ENCODE peak calls at places on chromosomes 5 and 9, in four cellular contexts. One of them, this sample, is unnamed. For H3K9me3, the result is how much of the 10 kb centered on the place peaks cover.

GRCh38 chr9:98890256-98890655 is 53.5 kb upstream of the COL15A1 start:
- DNase-seq in heart left ventricle: no peak
- DNase-seq in cardiac muscle cell: no peak
- DNase-seq in CD4-positive, alpha-beta T cell: no peak
- DNase-seq in this sample: no peak

GRCh38 chr9:137198051-137198747 is 2.3 kb downstream of the TPRN start:
- DNase-seq in CD4-positive, alpha-beta T cell: no peak
- DNase-seq in cardiac muscle cell: no peak
- DNase-seq in heart left ventricle: no peak
- DNase-seq in this sample: peak

GRCh38 chr5:151950681-151951080 is 26.0 kb upstream of the GLRA1 start:
- DNase-seq in heart left ventricle: no peak
- DNase-seq in cardiac muscle cell: no peak
- DNase-seq in CD4-positive, alpha-beta T cell: no peak
- DNase-seq in this sample: no peak

GRCh38 chr5:3511774-3512173 is 83.9 kb upstream of the IRX1 start:
- DNase-seq in CD4-positive, alpha-beta T cell: no peak
- DNase-seq in cardiac muscle cell: no peak
- DNase-seq in heart left ventricle: no peak
- DNase-seq in this sample: no peak

GRCh38 chr5:172534229-172535169 is 80.2 kb upstream of the SH3PXD2B start:
- DNase-seq in heart left ventricle: no peak
- DNase-seq in CD4-positive, alpha-beta T cell: no peak
- DNase-seq in cardiac muscle cell: no peak
- DNase-seq in this sample: no peak

GRCh38 chr9:124132671-124133147 is 121.1 kb downstream of the LHX2 start:
- DNase-seq in CD4-positive, alpha-beta T cell: no peak
- DNase-seq in cardiac muscle cell: no peak
- DNase-seq in heart left ventricle: no peak
- DNase-seq in this sample: no peak

GRCh38 chr5:98770911-98771322 is 2.5 kb upstream of the RGMB start:
- DNase-seq in cardiac muscle cell: no peak
- DNase-seq in heart left ventricle: no peak
- DNase-seq in CD4-positive, alpha-beta T cell: no peak
- DNase-seq in this sample: no peak

GRCh38 chr5:76607353-76607871 is 15.8 kb downstream of the F2RL2 start:
- DNase-seq in CD4-positive, alpha-beta T cell: no peak
- DNase-seq in heart left ventricle: no peak
- DNase-seq in cardiac muscle cell: no peak
- DNase-seq in this sample: no peak

GRCh38 chr5:128271859-128272446 is 188.4 kb downstream of the SLC12A2 start:
- DNase-seq in cardiac muscle cell: no peak
- DNase-seq in CD4-positive, alpha-beta T cell: no peak
- DNase-seq in heart left ventricle: peak
- DNase-seq in this sample: no peak

GRCh38 chr5:162283611-162284010 is 216.0 kb downstream of the GABRG2 start:
- DNase-seq in heart left ventricle: no peak
- DNase-seq in CD4-positive, alpha-beta T cell: no peak
- DNase-seq in cardiac muscle cell: no peak
- DNase-seq in this sample: no peak

GRCh38 chr5:174645677-174646076 is 78.7 kb upstream of the MSX2 start:
- DNase-seq in heart left ventricle: no peak
- DNase-seq in CD4-positive, alpha-beta T cell: no peak
- DNase-seq in cardiac muscle cell: no peak
- DNase-seq in this sample: no peak

GRCh38 chr5:33148076-33148501 is 292.7 kb upstream of the TARS1 start:
- DNase-seq in cardiac muscle cell: no peak
- DNase-seq in heart left ventricle: peak
- DNase-seq in CD4-positive, alpha-beta T cell: no peak
- DNase-seq in this sample: no peak

GRCh38 chr5:115494570-115495289 is 49.8 kb downstream of the FEM1C start:
- DNase-seq in heart left ventricle: no peak
- DNase-seq in cardiac muscle cell: no peak
- DNase-seq in CD4-positive, alpha-beta T cell: no peak
- DNase-seq in this sample: no peak

GRCh38 chr5:39501403-39501802 is 76.6 kb upstream of the DAB2 start:
- DNase-seq in heart left ventricle: peak
- DNase-seq in CD4-positive, alpha-beta T cell: no peak
- DNase-seq in cardiac muscle cell: no peak
- DNase-seq in this sample: no peak

DNA sequence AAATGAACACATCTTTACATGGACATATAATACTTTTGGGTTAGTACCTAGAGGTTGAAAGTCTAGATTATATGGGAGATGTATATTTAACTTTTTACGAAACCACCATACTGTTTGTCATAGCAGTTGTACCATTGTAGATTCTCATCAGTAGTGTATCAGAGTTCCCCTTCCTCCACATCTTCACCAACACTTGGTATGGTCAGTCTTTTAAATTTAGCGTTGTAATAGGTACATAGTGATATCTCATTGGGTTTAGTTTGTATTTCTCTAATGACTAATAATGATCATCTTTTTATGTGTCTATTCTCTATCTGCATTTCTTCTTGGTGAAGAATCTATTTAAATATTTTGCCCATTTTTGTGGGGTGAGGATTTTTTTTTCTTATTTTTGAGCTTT is 137.5 kb downstream of the NR3C1 start:
- DNase-seq in cardiac muscle cell: no peak
- DNase-seq in heart left ventricle: no peak
- DNase-seq in CD4-positive, alpha-beta T cell: no peak
- DNase-seq in this sample: no peak
- H3K9me3 ChIP-seq in cardiac muscle cell: under half
- H3K9me3 ChIP-seq in heart left ventricle: under half
- H3K9me3 ChIP-seq in CD4-positive, alpha-beta T cell: under half
- H3K9me3 ChIP-seq in this sample: under half

GRCh38 chr5:10140195-10140973 is 109.3 kb downstream of the ATPSCKMT start:
- DNase-seq in CD4-positive, alpha-beta T cell: no peak
- DNase-seq in heart left ventricle: no peak
- DNase-seq in cardiac muscle cell: no peak
- DNase-seq in this sample: no peak

GRCh38 chr5:10151656-10152055 is 98.0 kb downstream of the ATPSCKMT start:
- DNase-seq in heart left ventricle: no peak
- DNase-seq in CD4-positive, alpha-beta T cell: no peak
- DNase-seq in cardiac muscle cell: no peak
- DNase-seq in this sample: no peak

GRCh38 chr5:10149911-10150310 is 99.8 kb downstream of the ATPSCKMT start:
- DNase-seq in heart left ventricle: no peak
- DNase-seq in CD4-positive, alpha-beta T cell: no peak
- DNase-seq in cardiac muscle cell: no peak
- DNase-seq in this sample: no peak

GRCh38 chr5:10144040-10144439 is 105.6 kb downstream of the ATPSCKMT start:
- DNase-seq in cardiac muscle cell: no peak
- DNase-seq in CD4-positive, alpha-beta T cell: no peak
- DNase-seq in heart left ventricle: no peak
- DNase-seq in this sample: no peak

DNA sequence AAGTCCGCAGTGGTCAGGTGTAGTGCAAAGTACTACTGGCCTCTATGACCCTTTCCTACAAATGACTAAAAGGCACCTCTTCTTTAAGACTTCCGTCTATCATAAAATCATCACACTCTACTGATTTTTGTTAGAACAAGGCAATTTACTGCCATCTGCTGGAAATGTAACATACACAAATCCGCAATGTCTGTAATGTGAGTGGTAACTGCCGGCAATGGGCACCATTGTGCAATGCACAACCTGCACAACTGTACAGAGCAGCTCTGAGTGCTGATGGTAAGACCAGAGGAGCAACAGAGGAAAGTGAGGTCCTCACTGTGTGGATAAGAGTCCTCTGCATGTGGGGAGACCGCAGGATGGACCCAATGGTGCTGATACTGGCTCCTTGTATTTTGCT is 103.8 kb downstream of the ATPSCKMT start:
- DNase-seq in heart left ventricle: no peak
- DNase-seq in CD4-positive, alpha-beta T cell: no peak
- DNase-seq in cardiac muscle cell: no peak
- DNase-seq in this sample: no peak
- TF ChIP-seq CTCF in heart left ventricle: no peak
- TF ChIP-seq CTCF in CD4-positive, alpha-beta T cell: no peak
- TF ChIP-seq CTCF in cardiac muscle cell: peak
- TF ChIP-seq CTCF in this sample: no peak

DNA sequence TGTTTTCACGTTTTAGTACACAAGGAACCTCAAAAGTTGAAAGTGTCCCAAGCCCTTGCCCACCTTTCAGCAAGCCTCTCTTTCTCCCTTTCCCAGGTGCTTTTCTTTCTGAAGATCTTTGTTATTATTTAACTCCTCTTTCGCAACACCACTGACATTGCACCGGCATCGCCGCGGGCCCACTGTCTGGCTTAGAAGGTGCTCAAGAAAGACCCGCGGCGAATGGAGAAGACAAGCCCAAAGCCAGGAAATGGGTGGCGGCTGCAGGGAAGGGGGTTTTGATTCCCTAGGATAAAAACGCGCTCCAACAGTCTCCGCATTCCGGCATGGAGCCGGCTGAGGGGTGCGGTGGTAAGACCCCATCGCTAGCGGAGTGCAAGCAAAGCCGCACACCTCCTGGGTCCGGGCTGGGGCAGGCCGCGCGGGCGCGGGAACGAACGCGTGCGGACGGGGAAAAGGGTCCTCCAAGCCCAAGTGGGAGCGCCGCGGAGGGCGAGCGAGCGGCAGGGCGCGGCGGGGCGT is 403 bp upstream of the AFAP1L1 start:
- DNase-seq in CD4-positive, alpha-beta T cell: no peak
- DNase-seq in cardiac muscle cell: no peak
- DNase-seq in heart left ventricle: no peak
- DNase-seq in this sample: no peak
- H3K27ac ChIP-seq in CD4-positive, alpha-beta T cell: no peak
- H3K27ac ChIP-seq in cardiac muscle cell: no peak
- H3K27ac ChIP-seq in heart left ventricle: peak
- H3K27ac ChIP-seq in this sample: no peak

GRCh38 chr5:179273074-179273435 is 72.2 kb downstream of the ADAMTS2 start:
- DNase-seq in heart left ventricle: no peak
- DNase-seq in cardiac muscle cell: no peak
- DNase-seq in CD4-positive, alpha-beta T cell: no peak
- DNase-seq in this sample: no peak
- H3K9me3 ChIP-seq in heart left ventricle: under half
- H3K9me3 ChIP-seq in cardiac muscle cell: under half
- H3K9me3 ChIP-seq in CD4-positive, alpha-beta T cell: under half
- H3K9me3 ChIP-seq in this sample: under half

GRCh38 chr9:34047864-34048729 is 590 bp downstream of the UBAP2 start:
- DNase-seq in cardiac muscle cell: peak
- DNase-seq in heart left ventricle: peak
- DNase-seq in CD4-positive, alpha-beta T cell: peak
- DNase-seq in this sample: no peak

GRCh38 chr9:34045903-34046302 is 2.8 kb downstream of the UBAP2 start:
- DNase-seq in heart left ventricle: no peak
- DNase-seq in cardiac muscle cell: no peak
- DNase-seq in CD4-positive, alpha-beta T cell: no peak
- DNase-seq in this sample: no peak

GRCh38 chr9:34049630-34050384 is 1.1 kb upstream of the UBAP2 start:
- DNase-seq in cardiac muscle cell: peak
- DNase-seq in CD4-positive, alpha-beta T cell: no peak
- DNase-seq in heart left ventricle: no peak
- DNase-seq in this sample: no peak

GRCh38 chr9:34046784-34047379 is 1.8 kb downstream of the UBAP2 start:
- DNase-seq in CD4-positive, alpha-beta T cell: no peak
- DNase-seq in cardiac muscle cell: no peak
- DNase-seq in heart left ventricle: no peak
- DNase-seq in this sample: no peak

DNA sequence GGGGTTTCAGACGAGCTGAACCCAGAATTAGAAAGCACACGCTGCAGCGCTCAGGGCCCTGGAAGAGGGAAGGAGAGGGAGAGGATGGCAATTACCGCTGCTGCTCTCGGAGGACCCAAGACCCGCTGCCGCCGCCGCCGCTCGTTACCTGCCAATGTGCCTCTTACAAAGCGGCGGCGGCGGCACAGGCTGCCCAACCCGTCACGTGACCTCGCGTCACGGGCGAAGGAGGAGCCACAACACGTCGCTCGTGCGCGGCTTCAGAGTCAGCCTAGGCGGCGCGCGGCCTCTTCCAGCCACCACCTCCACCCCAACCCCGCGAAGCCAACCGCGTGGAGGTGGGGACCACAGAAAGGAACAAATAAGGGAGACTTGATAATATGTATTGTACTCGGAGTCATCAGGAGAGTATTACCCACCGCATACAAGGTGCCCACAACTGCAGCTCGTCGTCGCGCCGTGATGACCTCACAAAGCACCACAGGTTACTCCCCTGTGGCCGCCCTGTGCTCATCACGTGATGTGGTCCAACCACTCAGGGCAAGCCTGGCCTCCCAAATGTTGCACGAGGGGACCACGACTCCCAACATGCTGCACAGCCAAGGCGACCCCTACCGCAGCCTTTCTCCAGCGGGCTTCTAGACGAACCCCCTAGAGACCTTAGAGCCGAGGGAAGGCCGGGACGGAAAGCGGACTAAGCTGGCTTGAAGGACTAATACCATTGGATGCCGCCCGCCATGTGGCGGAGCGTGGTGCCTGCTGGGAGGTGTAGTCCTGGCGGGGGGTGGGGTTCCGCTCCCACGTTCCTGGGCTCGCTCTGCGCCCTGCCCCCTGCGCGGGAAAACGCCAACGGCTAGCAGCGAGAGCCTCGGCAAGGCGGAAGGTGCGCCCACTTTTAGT is at the start of gene UBAP2:
- DNase-seq in CD4-positive, alpha-beta T cell: peak
- DNase-seq in cardiac muscle cell: peak
- DNase-seq in heart left ventricle: peak
- DNase-seq in this sample: peak
- TF ChIP-seq CTCF in CD4-positive, alpha-beta T cell: no peak
- TF ChIP-seq CTCF in cardiac muscle cell: no peak
- TF ChIP-seq CTCF in heart left ventricle: no peak
- TF ChIP-seq CTCF in this sample: no peak

DNA sequence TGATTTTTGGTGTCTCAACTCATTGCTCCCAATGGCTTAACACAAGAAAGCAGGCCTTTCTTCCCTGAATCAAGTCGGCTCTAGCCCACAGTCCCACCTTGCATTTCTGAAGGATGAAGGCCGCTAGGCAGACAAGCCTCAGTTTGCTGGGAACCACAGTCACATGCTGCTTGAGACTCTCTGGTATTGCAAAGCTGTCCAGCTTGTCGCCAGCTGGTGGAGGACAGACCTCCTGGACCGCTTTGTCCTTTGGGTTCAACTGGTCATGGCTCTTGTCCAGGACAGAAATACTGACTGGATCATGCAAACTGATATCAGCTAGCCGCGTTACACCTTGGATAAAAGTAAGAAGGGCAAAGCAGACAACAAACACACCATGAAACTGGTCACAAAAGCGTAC is 23.1 kb downstream of the DDX31 start:
- DNase-seq in heart left ventricle: no peak
- DNase-seq in cardiac muscle cell: no peak
- DNase-seq in CD4-positive, alpha-beta T cell: no peak
- DNase-seq in this sample: no peak
- H3K27ac ChIP-seq in heart left ventricle: no peak
- H3K27ac ChIP-seq in cardiac muscle cell: no peak
- H3K27ac ChIP-seq in CD4-positive, alpha-beta T cell: no peak
- H3K27ac ChIP-seq in this sample: no peak

DNA sequence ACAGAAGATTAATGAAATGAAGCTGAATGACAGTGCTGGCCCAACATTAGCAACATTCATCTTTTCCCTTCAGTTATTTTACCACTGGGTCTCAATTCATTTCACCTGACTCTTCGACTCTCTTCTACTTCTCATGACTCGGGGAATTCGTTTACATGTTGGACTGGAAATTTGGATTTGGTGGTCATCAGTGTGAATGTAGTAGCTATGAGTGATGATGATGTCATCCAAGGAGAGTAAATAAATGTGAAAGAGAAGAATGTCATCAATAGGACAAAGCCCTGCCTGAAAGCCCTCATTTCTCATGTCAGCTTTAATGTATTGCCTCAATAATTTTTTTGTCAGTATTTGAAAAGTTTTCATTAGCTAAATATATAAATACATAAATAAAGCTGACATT is 21.9 kb upstream of the CFAP95 start:
- DNase-seq in cardiac muscle cell: no peak
- DNase-seq in CD4-positive, alpha-beta T cell: no peak
- DNase-seq in heart left ventricle: no peak
- DNase-seq in this sample: no peak
- H3K9me3 ChIP-seq in cardiac muscle cell: under half
- H3K9me3 ChIP-seq in CD4-positive, alpha-beta T cell: under half
- H3K9me3 ChIP-seq in heart left ventricle: under half
- H3K9me3 ChIP-seq in this sample: under half